ENCODE peak calls at places on chromosomes 7 and 10, in nine cellular contexts. U is A673; X is stimulated activated naive CD4-positive, alpha-beta T cell; Q is CD8-positive, alpha-beta T cell; W is stimulated activated CD8-positive, alpha-beta memory T cell treated with anti-CD3 and anti-CD28 coated beads, Interleukin-7, amount 100 ng/mL, for 1 hour; Z is H1; I is glutamatergic neuron; V is GM12878; O is Daoy. P is an unnamed sample.

GRCh38 chr7:46932656-46933424 is 649.1 kb downstream of the TNS3 start:
- DNase-seq in U (peak), X (no peak), Q (no peak), W (no peak), Z (no peak), I (no peak), V (no peak), O (peak), P (peak)

GRCh38 chr7:152869041-152869676 is 109.6 kb downstream of the ACTR3B start:
- DNase-seq in U (no peak), X (no peak), Q (no peak), W (no peak), Z (no peak), I (no peak), V (no peak), O (no peak), P (no peak)

GRCh38 chr7:55129409-55130078 is 110.7 kb downstream of the EGFR start:
- DNase-seq in U (no peak), X (no peak), Q (no peak), W (no peak), Z (no peak), I (no peak), V (no peak), O (peak), P (no peak)

GRCh38 chr10:60977161-60978128 is 33.5 kb upstream of the RHOBTB1 start:
- DNase-seq in U (no peak), X (no peak), Q (no peak), W (no peak), Z (no peak), I (no peak), V (no peak), O (no peak), P (no peak)

GRCh38 chr10:121823993-121824463 is 103.8 kb downstream of the ATE1 start:
- DNase-seq in U (peak), X (no peak), Q (no peak), W (no peak), Z (no peak), I (no peak), V (no peak), O (peak), P (peak)

GRCh38 chr7:118372530-118372929 is 148.0 kb downstream of the ANKRD7 start:
- DNase-seq in U (peak), X (no peak), Q (no peak), W (no peak), Z (no peak), I (no peak), V (no peak), O (no peak), P (no peak)

GRCh38 chr10:36677170-36677768 is 448.1 kb upstream of the ANKRD30A start:
- DNase-seq in U (no peak), X (no peak), Q (no peak), W (no peak), Z (no peak), I (no peak), V (no peak), O (peak), P (peak)

GRCh38 chr10:14749051-14749809 is 25.5 kb downstream of the FAM107B start:
- DNase-seq in U (no peak), X (no peak), Q (no peak), W (no peak), Z (no peak), I (peak), V (no peak), O (no peak), P (no peak)

GRCh38 chr10:77763453-77764430 is 126.1 kb upstream of the KCNMA1 start:
- DNase-seq in U (no peak), X (no peak), Q (no peak), W (no peak), Z (no peak), I (no peak), V (no peak), O (no peak), P (no peak)

GRCh38 chr10:80539421-80539999 is 1.8 kb downstream of the SH2D4B start:
- DNase-seq in U (no peak), X (no peak), Q (no peak), W (no peak), Z (no peak), I (no peak), V (no peak), O (no peak), P (no peak)

GRCh38 chr7:106793015-106793651 is 71.9 kb upstream of the PIK3CG start:
- DNase-seq in U (peak), X (peak), Q (peak), W (no peak), Z (no peak), I (no peak), V (no peak), O (peak), P (no peak)

GRCh38 chr7:135224027-135224426 is 9.6 kb upstream of the STRA8 start:
- DNase-seq in U (no peak), X (no peak), Q (no peak), W (no peak), Z (no peak), I (no peak), V (no peak), O (no peak), P (no peak)

GRCh38 chr10:44352316-44353127 is 32.4 kb downstream of the CXCL12 start:
- DNase-seq in U (no peak), X (no peak), Q (no peak), W (no peak), Z (no peak), I (no peak), V (no peak), O (peak), P (no peak)

GRCh38 chr10:130804281-130804680 is 507.2 kb downstream of the TCERG1L start:
- DNase-seq in U (no peak), X (no peak), Q (no peak), W (no peak), Z (no peak), I (no peak), V (no peak), O (no peak), P (no peak)

GRCh38 chr10:12839941-12840611 is 161.4 kb downstream of the CCDC3 start:
- DNase-seq in U (peak), X (no peak), Q (no peak), W (no peak), Z (no peak), I (no peak), V (no peak), O (no peak), P (no peak)

GRCh38 chr10:87691515-87692070 is 31.9 kb downstream of the PAPSS2 start:
- DNase-seq in U (no peak), X (no peak), Q (no peak), W (no peak), Z (no peak), I (no peak), V (no peak), O (peak), P (no peak)

GRCh38 chr10:4332764-4333473 is 493.1 kb upstream of the AKR1E2 start:
- DNase-seq in U (no peak), X (no peak), Q (no peak), W (no peak), Z (no peak), I (no peak), V (no peak), O (no peak), P (no peak)

GRCh38 chr7:74599251-74599650 is 58.3 kb upstream of the GTF2I start:
- DNase-seq in U (no peak), X (no peak), Q (no peak), W (no peak), Z (no peak), I (no peak), V (peak), O (no peak), P (no peak)

GRCh38 chr10:126902157-126902556 is 3.1 kb upstream of the DOCK1 start:
- DNase-seq in U (peak), X (no peak), Q (no peak), W (no peak), Z (no peak), I (no peak), V (no peak), O (peak), P (peak)

GRCh38 chr7:84454174-84454959 is 259.8 kb upstream of the SEMA3A start:
- DNase-seq in U (no peak), X (no peak), Q (no peak), W (no peak), Z (no peak), I (no peak), V (no peak), O (no peak), P (no peak)

GRCh38 chr7:35255909-35256876 is 2.3 kb upstream of the TBX20 start:
- DNase-seq in U (no peak), X (no peak), Q (no peak), W (no peak), Z (no peak), I (no peak), V (no peak), O (no peak), P (no peak)

P was measured in stromal cell of bone marrow.